ENCODE peak calls at places on chromosomes 12 and 14, in seven cellular contexts. Z, H, T, F, L, R and O are unnamed samples. For H3K36me3 and H3K27me3, the result is how much of the 10 kb centered on the place peaks cover.

GRCh38 chr14:62077676-62078261 is 315.5 kb downstream of the SNAPC1 start:
- DNase-seq in L (no peak), R (no peak), Z (no peak), T (peak), F (no peak), H (no peak), O (no peak)

GRCh38 chr12:226401-226800 is 12.4 kb upstream of the SLC6A12 start:
- DNase-seq in L (no peak), F (no peak), H (no peak), R (no peak), Z (no peak), T (no peak), O (no peak)

GRCh38 chr12:11622774-11623375 is 26.6 kb upstream of the ETV6 start:
- DNase-seq in F (no peak), H (no peak), L (no peak), R (no peak), T (no peak), Z (no peak), O (peak)

GRCh38 chr14:26960049-26960688 is 362.3 kb upstream of the NOVA1 start:
- DNase-seq in F (peak), L (no peak), Z (no peak), R (no peak), T (no peak), H (no peak), O (no peak)

GRCh38 chr12:46388427-46388992 is 15.9 kb upstream of the SLC38A2 start:
- DNase-seq in T (no peak), L (no peak), R (no peak), Z (peak), F (no peak), H (no peak), O (no peak)

GRCh38 chr14:23136566-23137133 is 17.6 kb upstream of the CEBPE start:
- DNase-seq in F (no peak), H (no peak), L (no peak), Z (no peak), R (no peak), T (no peak), O (no peak)

GRCh38 chr14:97878727-97879126 is 1081.5 kb downstream of the VRK1 start:
- DNase-seq in Z (peak), F (no peak), L (no peak), H (no peak), T (peak), R (no peak), O (no peak)

GRCh38 chr14:71588576-71589215 is 343.5 kb upstream of the RGS6 start:
- DNase-seq in L (no peak), F (no peak), R (no peak), H (no peak), T (no peak), Z (no peak), O (no peak)

GRCh38 chr12:104280111-104280510 is 23.4 kb upstream of the EID3 start:
- DNase-seq in H (no peak), R (no peak), T (no peak), L (no peak), F (no peak), Z (peak), O (no peak)

GRCh38 chr12:3137268-3137761 is 60.1 kb downstream of the TSPAN9 start:
- DNase-seq in T (no peak), L (peak), H (no peak), Z (peak), R (no peak), F (peak), O (no peak)

GRCh38 chr14:70809238-70810214 is at the start of gene MAP3K9:
- DNase-seq in T (peak), H (peak), L (peak), F (peak), R (peak), Z (peak), O (peak)

GRCh38 chr14:28461379-28461778 is 305.2 kb upstream of the FOXG1 start:
- DNase-seq in R (peak), T (no peak), Z (peak), H (no peak), F (no peak), L (no peak), O (no peak)

GRCh38 chr14:53152627-53152908 is 555 bp downstream of the DDHD1 start:
- DNase-seq in Z (no peak), L (no peak), F (no peak), H (no peak), R (peak), T (peak), O (no peak)

GRCh38 chr14:59274991-59275391 is 86.5 kb downstream of the DAAM1 start:
- DNase-seq in R (peak), Z (peak), L (no peak), T (no peak), F (peak), H (no peak), O (no peak)

GRCh38 chr12:124543591-124544310 is 23.7 kb downstream of the NCOR2 start:
- DNase-seq in T (no peak), Z (peak), H (no peak), R (no peak), F (peak), L (no peak), O (no peak)

GRCh38 chr12:64672925-64673409 is 62.7 kb downstream of the RASSF3 start:
- DNase-seq in H (peak), Z (peak), T (peak), F (no peak), L (peak), R (peak), O (peak)

GRCh38 chr12:58346032-58346632 is 404.8 kb downstream of the ATP23 start:
- DNase-seq in H (peak), L (peak), R (peak), T (no peak), F (peak), Z (peak), O (no peak)

GRCh38 chr12:6768385-6769002 is 2.3 kb downstream of the PTMS start:
- DNase-seq in L (no peak), H (no peak), T (no peak), Z (peak), F (peak), R (no peak), O (no peak)

GRCh38 chr14:69495341-69495921 is 10.9 kb downstream of the PLEKHD1 start:
- DNase-seq in L (no peak), Z (no peak), R (no peak), F (no peak), H (no peak), T (no peak), O (no peak)

GRCh38 chr12:11500222-11500860 is 105.0 kb upstream of the PRB2 start:
- DNase-seq in H (no peak), Z (peak), T (peak), L (peak), F (peak), R (peak), O (peak)

GRCh38 chr12:86675197-86675596 is 419.0 kb upstream of the MGAT4C start:
- DNase-seq in F (no peak), Z (no peak), L (no peak), R (no peak), T (no peak), H (no peak), O (no peak)

GRCh38 chr12:119117936-119118335 is 60.8 kb upstream of the HSPB8 start:
- DNase-seq in F (no peak), Z (no peak), L (no peak), R (no peak), H (no peak), T (no peak), O (no peak)

GRCh38 chr12:49548822-49549648 is 10.2 kb downstream of the KCNH3 start:
- DNase-seq in T (no peak), H (no peak), Z (peak), R (no peak), F (peak), L (peak), O (no peak)

GRCh38 chr14:52661314-52661713 is 34.0 kb downstream of the ERO1A start:
- DNase-seq in R (no peak), Z (no peak), F (no peak), L (no peak), T (no peak), H (no peak), O (no peak)

GRCh38 chr12:1319215-1319614 is 275.2 kb downstream of the FBXL14 start:
- DNase-seq in R (peak), T (no peak), Z (peak), F (no peak), L (no peak), H (no peak), O (no peak)

GRCh38 chr14:102500190-102500661 is 9.3 kb downstream of the ANKRD9 start:
- DNase-seq in F (no peak), H (no peak), T (no peak), R (peak), L (peak), Z (peak), O (no peak)

GRCh38 chr14:62126885-62127478 is 364.8 kb downstream of the SNAPC1 start:
- DNase-seq in F (peak), T (peak), R (peak), Z (peak), H (peak), L (peak), O (peak)

GRCh38 chr14:94942601-94943000 is 172.7 kb upstream of the GSC start:
- DNase-seq in T (no peak), F (no peak), Z (no peak), R (no peak), H (no peak), L (no peak), O (no peak)

GRCh38 chr14:76904740-76905569 is 78.7 kb downstream of the LRRC74A start:
- DNase-seq in L (peak), T (peak), Z (peak), H (peak), F (no peak), R (peak), O (peak)

DNA sequence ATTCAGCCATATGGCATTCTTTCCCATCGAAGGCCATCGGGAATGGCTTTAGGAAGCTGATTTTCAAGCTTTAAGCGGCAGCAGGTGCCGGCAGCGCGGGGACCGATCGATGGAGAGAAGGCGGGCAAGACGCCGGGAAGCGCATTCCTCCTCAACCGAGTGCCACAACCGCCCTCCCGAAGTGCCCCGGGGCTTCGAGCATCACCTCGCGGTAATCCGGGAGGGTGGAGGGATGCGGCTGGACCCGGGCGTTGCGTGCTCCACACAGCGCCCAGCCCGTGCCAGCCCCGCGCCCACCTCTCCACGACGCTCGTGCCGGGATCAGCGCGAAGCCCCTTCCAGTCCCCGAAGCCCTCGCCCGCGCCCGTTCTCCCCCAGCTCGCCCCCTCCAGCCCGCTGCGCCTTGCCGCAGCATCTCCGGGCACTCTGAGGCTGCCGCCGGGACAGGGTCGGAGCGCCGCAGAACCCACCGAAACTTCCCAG is 3.2 kb downstream of the USP44 start:
- DNase-seq in F (peak), H (no peak), L (peak), R (no peak), Z (no peak), T (peak), O (no peak)
- TF ChIP-seq EZH2 in F (no peak), H (no peak), L (peak), R (peak), Z (peak), T (no peak), O (no peak)

GRCh38 chr12:31303466-31303865 is 22.5 kb downstream of the SINHCAF start:
- DNase-seq in T (no peak), R (no peak), F (no peak), H (no peak), L (no peak), Z (no peak), O (no peak)

GRCh38 chr12:31310488-31310887 is 15.5 kb downstream of the SINHCAF start:
- DNase-seq in L (no peak), Z (no peak), F (no peak), R (no peak), H (no peak), T (no peak), O (no peak)

GRCh38 chr12:31308116-31308515 is 17.8 kb downstream of the SINHCAF start:
- DNase-seq in F (peak), H (no peak), Z (no peak), T (no peak), R (no peak), L (no peak), O (no peak)

GRCh38 chr12:31309279-31309678 is 16.7 kb downstream of the SINHCAF start:
- DNase-seq in F (no peak), L (no peak), T (no peak), H (no peak), Z (no peak), R (no peak), O (no peak)

GRCh38 chr12:31306871-31307270 is 19.1 kb downstream of the SINHCAF start:
- DNase-seq in H (no peak), R (no peak), L (no peak), F (no peak), Z (no peak), T (no peak), O (no peak)
- H3K36me3 ChIP-seq in H (under half), R (under half), L (under half), F (under half), Z (under half), T (half or more), O (half or more)

DNA sequence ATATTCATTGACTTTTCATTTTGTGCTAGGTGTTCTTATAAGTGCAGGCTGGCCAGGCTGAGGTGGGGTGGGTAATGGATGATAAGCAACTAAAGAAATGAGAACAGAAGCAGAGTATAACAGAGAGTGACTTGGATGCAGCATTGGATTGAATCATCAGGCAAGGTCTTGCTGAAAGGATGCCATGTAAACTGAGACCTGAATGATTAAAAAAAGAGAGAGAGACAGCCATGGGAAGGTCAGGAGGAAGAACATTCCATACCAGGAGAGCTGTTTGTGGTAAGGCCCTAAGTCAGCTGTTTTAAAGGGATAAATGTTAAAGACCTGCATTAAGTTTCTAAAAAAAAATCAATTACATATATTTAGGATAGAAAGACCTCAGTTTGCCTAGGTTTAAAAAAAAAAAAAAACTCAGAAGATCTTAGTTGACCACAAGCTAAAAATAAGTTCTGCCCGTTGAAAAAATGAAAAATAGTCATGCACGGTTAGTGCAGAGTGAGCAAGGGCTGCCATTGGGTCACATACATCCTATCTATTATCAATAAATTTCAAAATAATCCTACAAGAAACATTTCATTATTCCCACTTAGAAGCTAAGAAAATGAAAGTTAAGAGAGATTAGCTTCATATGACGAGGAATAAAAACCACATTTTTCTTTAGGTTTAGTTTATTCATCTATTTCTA is 37.2 kb downstream of the IFNG start:
- DNase-seq in H (no peak), L (no peak), Z (peak), T (no peak), R (peak), F (no peak), O (no peak)
- H3K27me3 ChIP-seq in H (under half), L (under half), Z (under half), T (under half), R (under half), F (under half), O (under half)

DNA sequence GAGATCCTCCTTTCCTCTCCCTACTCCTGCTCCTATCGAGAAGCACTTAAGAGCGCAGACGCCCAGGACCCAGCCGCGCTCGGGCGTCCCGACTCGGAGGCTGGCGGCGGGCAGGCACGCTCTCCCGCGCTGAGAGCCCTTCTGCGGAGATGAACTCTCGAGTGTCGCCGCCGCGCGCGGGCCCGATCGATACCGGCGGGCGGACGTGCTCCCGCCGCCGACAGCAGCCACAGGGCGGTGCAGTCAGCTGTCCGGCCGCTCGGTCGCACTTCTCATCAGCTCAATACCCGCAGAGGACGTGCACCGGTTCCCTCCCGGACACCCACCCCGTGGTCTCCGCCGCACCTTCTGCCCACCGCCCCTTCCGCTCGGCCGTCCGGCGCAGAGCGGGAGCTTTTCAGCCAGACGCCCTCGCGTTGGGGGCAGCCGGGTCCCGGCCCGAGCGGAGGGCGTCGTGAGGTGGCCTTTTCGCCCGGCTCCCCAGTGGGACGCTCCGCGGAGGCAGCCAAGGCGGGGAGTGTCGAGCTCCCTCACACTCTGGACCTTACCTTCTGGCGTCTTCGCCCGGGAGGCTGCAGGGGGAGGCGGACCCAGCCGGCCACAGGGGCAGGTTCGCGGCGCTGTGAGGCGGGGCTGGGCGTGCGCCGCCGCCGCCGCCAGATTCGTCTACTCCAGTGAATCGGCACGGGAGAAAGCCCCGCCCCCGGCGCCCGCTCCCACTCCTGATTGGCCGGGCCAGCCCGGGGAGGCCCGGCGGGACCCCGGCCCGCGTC is 421 bp upstream of the INSM2 start:
- DNase-seq in Z (peak), R (peak), F (peak), L (peak), T (no peak), H (no peak), O (peak)
- TF ChIP-seq EZH2 in Z (peak), R (peak), F (peak), L (peak), T (no peak), H (no peak), O (no peak)

GRCh38 chr12:110038741-110039084 is 9.6 kb downstream of the C12orf76 start:
- DNase-seq in L (no peak), Z (no peak), F (no peak), H (no peak), R (no peak), T (no peak), O (no peak)

GRCh38 chr12:110042260-110042659 is 6.1 kb downstream of the C12orf76 start:
- DNase-seq in L (no peak), T (no peak), R (no peak), H (no peak), Z (no peak), F (no peak), O (no peak)

GRCh38 chr12:110035534-110036104 is 12.7 kb downstream of the C12orf76 start:
- DNase-seq in T (no peak), R (no peak), H (no peak), Z (no peak), F (no peak), L (no peak), O (no peak)

GRCh38 chr12:110037315-110037714 is 11.0 kb downstream of the C12orf76 start:
- DNase-seq in L (no peak), H (no peak), Z (no peak), F (no peak), R (no peak), T (no peak), O (no peak)

DNA sequence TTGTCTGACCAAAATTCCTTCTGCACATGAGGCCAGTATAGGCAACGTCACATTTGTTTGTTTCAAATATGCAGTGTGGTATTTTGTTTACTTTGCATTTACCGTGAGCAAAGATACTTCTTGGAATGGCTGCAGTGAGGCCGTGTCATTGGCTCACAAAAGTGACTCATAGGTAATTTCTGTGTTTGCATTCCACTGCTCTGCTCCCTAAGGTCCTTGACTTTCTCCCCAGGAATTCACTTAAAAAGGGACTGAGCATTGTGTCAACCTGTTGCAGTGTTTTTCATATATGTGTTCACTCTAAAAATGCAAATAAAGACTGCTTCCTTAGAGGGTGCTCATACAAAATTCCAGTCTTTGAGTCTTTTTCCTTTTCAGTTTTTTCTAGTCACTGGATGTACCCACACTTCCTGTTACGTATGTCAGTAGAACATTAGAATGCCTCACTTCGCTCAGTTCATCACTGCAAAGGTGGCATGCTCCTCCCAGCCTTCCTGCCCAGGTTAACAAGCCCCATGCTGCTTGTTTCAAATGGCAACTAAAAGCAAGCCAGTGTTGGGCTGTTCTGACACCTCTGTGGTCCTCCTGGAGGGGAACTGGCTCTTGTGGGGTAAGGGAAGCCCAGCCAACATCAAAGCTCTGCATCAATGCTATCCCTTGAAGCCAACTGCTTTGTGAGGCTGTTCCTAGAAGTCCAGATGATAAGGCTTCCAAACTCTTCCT is 9.1 kb downstream of the C12orf76 start:
- DNase-seq in L (peak), Z (peak), R (peak), T (no peak), H (no peak), F (no peak), O (peak)
- H3K36me3 ChIP-seq in L (under half), Z (under half), R (under half), T (half or more), H (under half), F (under half), O (under half)